ENCODE peak calls at places on chromosomes 13 and 19, in nine cellular contexts. One of them, this sample, is unnamed.

GRCh38 chr13:111323549-111323948 is 3.1 kb downstream of the TEX29 start:
- DNase-seq in Panc1: no peak
- DNase-seq in GM12878: no peak
- DNase-seq in GM23338: no peak
- DNase-seq in HepG2: no peak
- DNase-seq in HCT116: no peak
- DNase-seq in SK-N-SH: no peak
- DNase-seq in K562: no peak
- DNase-seq in A549: no peak
- DNase-seq in this sample: no peak

GRCh38 chr13:24927810-24928404 is 163.9 kb downstream of the RNF17 start:
- DNase-seq in GM23338: no peak
- DNase-seq in HCT116: no peak
- DNase-seq in Panc1: no peak
- DNase-seq in A549: no peak
- DNase-seq in HepG2: peak; percentile 24
- DNase-seq in SK-N-SH: no peak
- DNase-seq in GM12878: no peak
- DNase-seq in K562: no peak
- DNase-seq in this sample: no peak

GRCh38 chr13:112850273-112850672 is 118.7 kb upstream of the MCF2L start:
- DNase-seq in HepG2: no peak
- DNase-seq in K562: no peak
- DNase-seq in SK-N-SH: no peak
- DNase-seq in GM12878: no peak
- DNase-seq in HCT116: no peak
- DNase-seq in Panc1: no peak
- DNase-seq in A549: no peak
- DNase-seq in GM23338: no peak
- DNase-seq in this sample: no peak

GRCh38 chr13:24618219-24618955 is 61.8 kb upstream of the ATP12A start:
- DNase-seq in SK-N-SH: no peak
- DNase-seq in HCT116: no peak
- DNase-seq in GM23338: no peak
- DNase-seq in HepG2: no peak
- DNase-seq in A549: no peak
- DNase-seq in K562: no peak
- DNase-seq in Panc1: no peak
- DNase-seq in GM12878: peak; percentile 40
- DNase-seq in this sample: peak; percentile 11

GRCh38 chr13:60226507-60226906 is 62.8 kb upstream of the DIAPH3 start:
- DNase-seq in A549: peak; percentile 28
- DNase-seq in Panc1: no peak
- DNase-seq in SK-N-SH: peak; percentile 57
- DNase-seq in GM23338: peak; percentile 51
- DNase-seq in K562: peak; percentile 8
- DNase-seq in HCT116: peak; percentile 12
- DNase-seq in GM12878: no peak
- DNase-seq in HepG2: peak; percentile 15
- DNase-seq in this sample: no peak

GRCh38 chr19:54253331-54254194 is 3.5 kb downstream of the LILRB5 start:
- DNase-seq in HCT116: no peak
- DNase-seq in K562: no peak
- DNase-seq in GM23338: no peak
- DNase-seq in GM12878: no peak
- DNase-seq in HepG2: no peak
- DNase-seq in SK-N-SH: no peak
- DNase-seq in A549: no peak
- DNase-seq in Panc1: no peak
- DNase-seq in this sample: no peak

GRCh38 chr13:90105276-90105675 is 1242.2 kb upstream of the MIR17HG start:
- DNase-seq in Panc1: no peak
- DNase-seq in GM12878: no peak
- DNase-seq in GM23338: no peak
- DNase-seq in A549: no peak
- DNase-seq in SK-N-SH: no peak
- DNase-seq in HepG2: no peak
- DNase-seq in K562: no peak
- DNase-seq in HCT116: no peak
- DNase-seq in this sample: no peak

GRCh38 chr13:27076411-27076810 is 95.2 kb downstream of the USP12 start:
- DNase-seq in SK-N-SH: no peak
- DNase-seq in GM23338: no peak
- DNase-seq in K562: no peak
- DNase-seq in HCT116: no peak
- DNase-seq in HepG2: no peak
- DNase-seq in A549: no peak
- DNase-seq in GM12878: no peak
- DNase-seq in Panc1: no peak
- DNase-seq in this sample: no peak

GRCh38 chr19:54405628-54406027 is 9.6 kb upstream of the TTYH1 start:
- DNase-seq in HCT116: no peak
- DNase-seq in Panc1: no peak
- DNase-seq in A549: no peak
- DNase-seq in GM23338: no peak
- DNase-seq in GM12878: no peak
- DNase-seq in SK-N-SH: no peak
- DNase-seq in HepG2: no peak
- DNase-seq in K562: no peak
- DNase-seq in this sample: no peak

GRCh38 chr19:18274776-18275356 is 614 bp upstream of the IQCN start:
- DNase-seq in GM12878: no peak
- DNase-seq in GM23338: peak; percentile 37
- DNase-seq in HepG2: peak; percentile 82
- DNase-seq in SK-N-SH: no peak
- DNase-seq in K562: peak; percentile 53
- DNase-seq in A549: peak; percentile 81
- DNase-seq in HCT116: no peak
- DNase-seq in Panc1: no peak
- DNase-seq in this sample: peak; percentile 77

GRCh38 chr19:18270304-18270703 is 3.9 kb downstream of the IQCN start:
- DNase-seq in A549: no peak
- DNase-seq in Panc1: no peak
- DNase-seq in HepG2: no peak
- DNase-seq in GM23338: no peak
- DNase-seq in HCT116: no peak
- DNase-seq in K562: no peak
- DNase-seq in SK-N-SH: no peak
- DNase-seq in GM12878: no peak
- DNase-seq in this sample: no peak

GRCh38 chr19:18273566-18274302 is 518 bp downstream of the IQCN start:
- DNase-seq in A549: no peak
- DNase-seq in K562: no peak
- DNase-seq in HepG2: no peak
- DNase-seq in HCT116: no peak
- DNase-seq in SK-N-SH: no peak
- DNase-seq in GM12878: no peak
- DNase-seq in GM23338: no peak
- DNase-seq in Panc1: no peak
- DNase-seq in this sample: no peak

GRCh38 chr19:18271433-18271841 is 2.8 kb downstream of the IQCN start:
- DNase-seq in HCT116: no peak
- DNase-seq in SK-N-SH: no peak
- DNase-seq in GM23338: no peak
- DNase-seq in A549: no peak
- DNase-seq in GM12878: no peak
- DNase-seq in Panc1: no peak
- DNase-seq in K562: no peak
- DNase-seq in HepG2: no peak
- DNase-seq in this sample: no peak

GRCh38 chr19:18274303-18274775 is at the start of gene IQCN:
- DNase-seq in SK-N-SH: no peak
- DNase-seq in GM23338: peak; percentile 74
- DNase-seq in A549: peak; percentile 64
- DNase-seq in GM12878: no peak
- DNase-seq in Panc1: no peak
- DNase-seq in HCT116: no peak
- DNase-seq in HepG2: peak; percentile 62
- DNase-seq in K562: no peak
- DNase-seq in this sample: peak; percentile 47
- H3K27ac ChIP-seq in SK-N-SH: peak within 1 kb of the TSS; percentile 36
- H3K27ac ChIP-seq in GM23338: peak within 1 kb of the TSS; percentile 63
- H3K27ac ChIP-seq in A549: peak within 1 kb of the TSS; percentile 94
- H3K27ac ChIP-seq in GM12878: no peak within 1 kb of the TSS
- H3K27ac ChIP-seq in Panc1: peak within 1 kb of the TSS; percentile 88
- H3K27ac ChIP-seq in HCT116: peak within 1 kb of the TSS; percentile 92
- H3K27ac ChIP-seq in HepG2: peak within 1 kb of the TSS; percentile 73
- H3K27ac ChIP-seq in K562: peak within 1 kb of the TSS; percentile 24
- H3K27ac ChIP-seq in this sample: peak within 1 kb of the TSS; percentile 43

GRCh38 chr13:48726711-48727110 is 73.0 kb downstream of the CYSLTR2 start:
- DNase-seq in K562: no peak
- DNase-seq in A549: no peak
- DNase-seq in Panc1: no peak
- DNase-seq in GM12878: no peak
- DNase-seq in HCT116: no peak
- DNase-seq in GM23338: no peak
- DNase-seq in HepG2: no peak
- DNase-seq in SK-N-SH: no peak
- DNase-seq in this sample: no peak
- TF ChIP-seq REST in K562: no peak
- TF ChIP-seq REST in A549: no peak
- TF ChIP-seq REST in Panc1: no peak
- TF ChIP-seq REST in GM12878: no peak
- TF ChIP-seq REST in HCT116: no peak
- TF ChIP-seq REST in GM23338: no peak
- TF ChIP-seq REST in HepG2: no peak
- TF ChIP-seq REST in SK-N-SH: no peak
- TF ChIP-seq REST in this sample: no peak

GRCh38 chr19:4909897-4910593 is 744 bp downstream of the UHRF1 start:
- DNase-seq in A549: peak; percentile 91
- DNase-seq in Panc1: no peak
- DNase-seq in HepG2: peak; percentile 81
- DNase-seq in SK-N-SH: peak; percentile 99
- DNase-seq in HCT116: peak; percentile 68
- DNase-seq in GM23338: peak; percentile 97
- DNase-seq in K562: peak; percentile 96
- DNase-seq in GM12878: peak; percentile 51
- DNase-seq in this sample: peak; percentile 87
- H3K27ac ChIP-seq in A549: peak overlapping the region; percentile 95
- H3K27ac ChIP-seq in Panc1: peak overlapping the region; percentile 93
- H3K27ac ChIP-seq in HepG2: peak overlapping the region; percentile 88
- H3K27ac ChIP-seq in SK-N-SH: peak overlapping the region; percentile 81
- H3K27ac ChIP-seq in HCT116: peak overlapping the region; percentile 98
- H3K27ac ChIP-seq in GM23338: peak overlapping the region; percentile 36
- H3K27ac ChIP-seq in K562: peak overlapping the region; percentile 87
- H3K27ac ChIP-seq in GM12878: peak overlapping the region; percentile 78
- H3K27ac ChIP-seq in this sample: peak overlapping the region; percentile 86

DNA sequence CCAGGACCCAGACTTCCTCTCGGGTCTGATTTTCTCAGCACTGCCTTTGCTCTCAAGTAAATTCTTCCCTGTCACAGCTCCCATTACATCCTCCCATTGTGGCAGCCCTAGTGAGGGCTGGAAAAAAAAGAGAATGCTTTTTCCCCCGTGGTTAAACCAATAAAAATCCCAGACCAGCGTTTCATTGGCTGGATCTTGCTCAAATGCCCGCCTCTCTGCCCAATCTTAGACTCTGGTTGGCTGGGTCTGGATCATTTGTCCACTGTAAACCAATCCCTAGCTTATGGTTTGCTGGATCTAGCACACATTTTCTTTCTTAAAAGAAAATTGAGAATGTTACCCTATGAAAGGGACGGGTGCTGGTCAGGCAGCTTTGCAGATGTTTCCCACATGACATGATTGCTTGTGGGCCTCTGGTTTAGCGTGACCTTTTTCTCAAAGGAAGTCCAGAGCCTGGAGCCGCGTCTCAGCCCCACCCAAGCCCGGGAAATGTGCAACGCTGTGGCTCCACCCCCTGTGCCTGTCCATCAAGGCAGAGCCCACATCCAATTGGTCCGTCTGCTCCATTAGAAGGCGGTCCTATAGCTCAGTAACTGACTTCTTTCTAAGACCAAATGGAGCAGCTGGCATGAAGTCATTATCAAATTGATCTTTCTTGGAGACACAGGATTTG is 2.8 kb upstream of the MCEMP1 start:
- DNase-seq in HepG2: peak; percentile 21
- DNase-seq in HCT116: peak; percentile 72
- DNase-seq in A549: peak; percentile 74
- DNase-seq in GM23338: peak; percentile 87
- DNase-seq in GM12878: no peak
- DNase-seq in Panc1: no peak
- DNase-seq in SK-N-SH: peak; percentile 81
- DNase-seq in K562: peak; percentile 84
- DNase-seq in this sample: peak; percentile 96
- TF ChIP-seq REST in HepG2: no peak
- TF ChIP-seq REST in HCT116: no peak
- TF ChIP-seq REST in A549: no peak
- TF ChIP-seq REST in GM23338: no peak
- TF ChIP-seq REST in GM12878: no peak
- TF ChIP-seq REST in Panc1: no peak
- TF ChIP-seq REST in SK-N-SH: no peak
- TF ChIP-seq REST in K562: no peak
- TF ChIP-seq REST in this sample: no peak